ENCODE peak calls at places on chromosomes 5 and 9, in six cellular contexts. E is EH, Y is coronary artery, L is GM19239, K is AG08396, R is EL. D is an unnamed sample.

GRCh38 chr9:135978650-135979461 is 17.7 kb upstream of the UBAC1 start:
- DNase-seq in K (peak; percentile 62), R (no peak), Y (no peak), E (no peak), L (no peak), D (no peak)

GRCh38 chr9:15485836-15486678 is 24.7 kb downstream of the PSIP1 start:
- DNase-seq in Y (no peak), R (peak; percentile 34), L (no peak), K (no peak), E (peak; percentile 38), D (peak; percentile 25)

GRCh38 chr9:128503870-128504269 is 649 bp upstream of the GLE1 start:
- DNase-seq in Y (no peak), R (peak; percentile 18), L (no peak), E (peak; percentile 35), K (peak; percentile 49), D (peak; percentile 17)

GRCh38 chr5:68478306-68479091 is 262.9 kb downstream of the PIK3R1 start:
- DNase-seq in K (no peak), E (peak; percentile 81), L (no peak), R (peak; percentile 49), Y (no peak), D (no peak)

GRCh38 chr5:108084105-108084504 is 297.8 kb downstream of the FBXL17 start:
- DNase-seq in R (no peak), K (no peak), E (no peak), Y (no peak), L (no peak), D (peak; percentile 52)

GRCh38 chr9:61665829-61666228 is 476.0 kb downstream of the SPATA31A7 start:
- DNase-seq in R (no peak), Y (peak; percentile 17), K (no peak), E (no peak), L (no peak), D (no peak)

GRCh38 chr9:113536483-113537226 is 73.1 kb downstream of the RGS3 start:
- DNase-seq in Y (peak; percentile 85), L (no peak), R (no peak), K (no peak), E (peak; percentile 21), D (no peak)

GRCh38 chr9:85884236-85884635 is 56.7 kb upstream of the NAA35 start:
- DNase-seq in Y (no peak), R (no peak), L (no peak), K (no peak), E (no peak), D (no peak)

GRCh38 chr9:129306318-129306973 is 128.4 kb upstream of the IER5L start:
- DNase-seq in L (no peak), K (no peak), Y (peak; percentile 36), E (no peak), R (no peak), D (no peak)

GRCh38 chr5:454936-455335 is 12.0 kb downstream of the EXOC3 start:
- DNase-seq in K (no peak), L (no peak), R (no peak), E (no peak), Y (peak; percentile 68), D (no peak)

GRCh38 chr5:137279631-137280236 is 219.4 kb downstream of the SPOCK1 start:
- DNase-seq in E (no peak), K (no peak), Y (no peak), L (no peak), R (no peak), D (no peak)

GRCh38 chr9:131037336-131038255 is 28.6 kb downstream of the LAMC3 start:
- DNase-seq in Y (no peak), L (no peak), K (no peak), R (no peak), E (peak; percentile 35), D (no peak)

GRCh38 chr9:95516736-95517558 is at the start of gene PTCH1:
- DNase-seq in Y (no peak), L (no peak), R (peak; percentile 56), E (peak; percentile 52), K (peak; percentile 68), D (peak; percentile 30)

GRCh38 chr5:174601937-174602336 is 122.4 kb upstream of the MSX2 start:
- DNase-seq in R (peak; percentile 28), L (no peak), E (peak; percentile 39), K (no peak), Y (no peak), D (peak; percentile 76)

GRCh38 chr9:35102465-35102768 is 514 bp downstream of the STOML2 start:
- DNase-seq in L (no peak), K (peak; percentile 27), R (peak; percentile 34), Y (peak; percentile 74), E (peak; percentile 27), D (no peak)

GRCh38 chr9:123722378-123722777 is 207.5 kb downstream of the DENND1A start:
- DNase-seq in K (no peak), E (no peak), Y (no peak), R (no peak), L (no peak), D (no peak)

GRCh38 chr9:99752710-99753109 is 69.0 kb upstream of the NR4A3 start:
- DNase-seq in E (peak; percentile 85), Y (no peak), K (peak; percentile 22), L (no peak), R (peak; percentile 81), D (peak; percentile 95)

GRCh38 chr5:157308826-157309465 is 43.0 kb downstream of the CYFIP2 start:
- DNase-seq in Y (no peak), E (peak; percentile 30), R (no peak), L (no peak), K (no peak), D (no peak)

GRCh38 chr5:119943148-119943547 is 313.8 kb downstream of the FAM170A start:
- DNase-seq in K (peak; percentile 12), L (no peak), Y (no peak), E (peak; percentile 46), R (peak; percentile 28), D (peak; percentile 18)

GRCh38 chr9:91106415-91106814 is 255.3 kb downstream of the AUH start:
- DNase-seq in R (no peak), L (no peak), K (no peak), E (no peak), Y (no peak), D (no peak)

GRCh38 chr9:120513825-120514598 is 66.0 kb downstream of the CDK5RAP2 start:
- DNase-seq in E (no peak), K (no peak), R (no peak), L (no peak), Y (no peak), D (peak; percentile 87)

GRCh38 chr9:135579356-135579755 is 17.8 kb downstream of the PAEP start:
- DNase-seq in L (no peak), K (no peak), E (no peak), Y (no peak), R (no peak), D (no peak)

GRCh38 chr5:151264113-151264512 is 11.1 kb downstream of the GM2A start:
- DNase-seq in Y (no peak), R (peak; percentile 60), E (peak; percentile 61), K (peak; percentile 38), L (no peak), D (peak; percentile 96)